ENCODE peak calls at places on chromosomes 7 and 10, in six cellular contexts. E is AG09319; X is left cardiac atrium; I is Panc1; J is retinal pigment epithelial cell; T is activated CD8-positive, alpha-beta T cell treated with anti-CD3 and anti-CD28 coated beads, Interleukin-2, amount 10 ng/mL, durations not matched to agents 7 days and 5 days. U is an unnamed sample.

GRCh38 chr7:148230341-148230740 is 360.2 kb upstream of the C7orf33 start:
- DNase-seq in E (no peak), X (peak), I (no peak), J (no peak), T (no peak), U (no peak)

GRCh38 chr10:71294856-71295255 is 24.2 kb upstream of the SLC29A3 start:
- DNase-seq in E (no peak), X (no peak), I (no peak), J (no peak), T (no peak), U (no peak)

GRCh38 chr10:47401210-47401609 is 17.1 kb upstream of the ZNF488 start:
- DNase-seq in E (no peak), X (no peak), I (no peak), J (no peak), T (no peak), U (no peak)

GRCh38 chr7:70477051-70478010 is 654.6 kb upstream of the GALNT17 start:
- DNase-seq in E (no peak), X (no peak), I (no peak), J (peak), T (no peak), U (no peak)

GRCh38 chr10:95451150-95451549 is 110.0 kb downstream of the SORBS1 start:
- DNase-seq in E (no peak), X (no peak), I (no peak), J (no peak), T (no peak), U (no peak)

GRCh38 chr7:141024668-141025067 is 9.9 kb upstream of the MRPS33 start:
- DNase-seq in E (no peak), X (no peak), I (no peak), J (no peak), T (no peak), U (no peak)

GRCh38 chr10:123556049-123556448 is 110.1 kb upstream of the GPR26 start:
- DNase-seq in E (no peak), X (no peak), I (no peak), J (no peak), T (no peak), U (no peak)

GRCh38 chr7:30743371-30744074 is 8.4 kb upstream of the INMT start:
- DNase-seq in E (no peak), X (peak), I (no peak), J (no peak), T (no peak), U (no peak)

GRCh38 chr10:76779163-76779820 is 858.3 kb downstream of the KCNMA1 start:
- DNase-seq in E (peak), X (no peak), I (no peak), J (peak), T (no peak), U (no peak)

GRCh38 chr7:97973206-97973658 is 16.8 kb downstream of the OCM2 start:
- DNase-seq in E (no peak), X (no peak), I (peak), J (no peak), T (no peak), U (no peak)

GRCh38 chr10:110747609-110748464 is 103.7 kb downstream of the RBM20 start:
- DNase-seq in E (no peak), X (no peak), I (no peak), J (no peak), T (no peak), U (no peak)

GRCh38 chr10:119342017-119342734 is 134.8 kb downstream of the GRK5 start:
- DNase-seq in E (no peak), X (peak), I (no peak), J (no peak), T (no peak), U (no peak)

GRCh38 chr10:97063271-97063982 is 122.3 kb downstream of the SLIT1 start:
- DNase-seq in E (no peak), X (no peak), I (no peak), J (no peak), T (no peak), U (no peak)

GRCh38 chr10:82922046-82922445 is 1047.1 kb downstream of the NRG3 start:
- DNase-seq in E (no peak), X (no peak), I (no peak), J (no peak), T (no peak), U (no peak)

GRCh38 chr10:33386926-33387325 is 52.5 kb upstream of the NRP1 start:
- DNase-seq in E (no peak), X (no peak), I (no peak), J (peak), T (no peak), U (no peak)

GRCh38 chr7:7694542-7694941 is 23.9 kb downstream of the RPA3 start:
- DNase-seq in E (no peak), X (no peak), I (no peak), J (no peak), T (no peak), U (no peak)

GRCh38 chr7:123846217-123846891 is 1.4 kb downstream of the HYAL4 start:
- DNase-seq in E (no peak), X (no peak), I (no peak), J (peak), T (no peak), U (no peak)

GRCh38 chr7:157944734-157945291 is 608.0 kb downstream of the DNAJB6 start:
- DNase-seq in E (no peak), X (no peak), I (no peak), J (no peak), T (no peak), U (no peak)

GRCh38 chr7:88233828-88234227 is 14.0 kb upstream of the SRI start:
- DNase-seq in E (no peak), X (no peak), I (no peak), J (no peak), T (no peak), U (no peak)

GRCh38 chr7:69932034-69932628 is 333.9 kb downstream of the AUTS2 start:
- DNase-seq in E (no peak), X (no peak), I (peak), J (no peak), T (no peak), U (no peak)

GRCh38 chr7:84446991-84447480 is 252.4 kb upstream of the SEMA3A start:
- DNase-seq in E (no peak), X (no peak), I (no peak), J (no peak), T (no peak), U (no peak)

GRCh38 chr7:99631311-99632109 is 14.8 kb downstream of the ZSCAN25 start:
- DNase-seq in E (no peak), X (no peak), I (no peak), J (no peak), T (peak), U (no peak)

GRCh38 chr10:26737730-26738129 is 40.2 kb downstream of the PDSS1 start:
- DNase-seq in E (no peak), X (no peak), I (no peak), J (peak), T (peak), U (no peak)

GRCh38 chr7:25250386-25250785 is 22.1 kb upstream of the NPVF start:
- DNase-seq in E (no peak), X (no peak), I (no peak), J (no peak), T (no peak), U (no peak)

GRCh38 chr7:98174334-98175259 is 36.6 kb upstream of the BHLHA15 start:
- DNase-seq in E (no peak), X (peak), I (no peak), J (no peak), T (no peak), U (no peak)

GRCh38 chr10:63365976-63366765 is 99.6 kb downstream of the JMJD1C start:
- DNase-seq in E (no peak), X (no peak), I (no peak), J (no peak), T (no peak), U (no peak)

GRCh38 chr10:13834581-13835286 is 248.0 kb downstream of the PRPF18 start:
- DNase-seq in E (no peak), X (peak), I (no peak), J (peak), T (no peak), U (no peak)

GRCh38 chr10:12214763-12215218 is 18.8 kb downstream of the CDC123 start:
- DNase-seq in E (peak), X (no peak), I (no peak), J (no peak), T (peak), U (no peak)

GRCh38 chr10:44177610-44178009 is 207.3 kb downstream of the CXCL12 start:
- DNase-seq in E (no peak), X (no peak), I (no peak), J (no peak), T (no peak), U (no peak)

GRCh38 chr7:77935652-77936348 is 137.2 kb downstream of the PHTF2 start:
- DNase-seq in E (no peak), X (no peak), I (no peak), J (no peak), T (no peak), U (no peak)

GRCh38 chr7:159042084-159042483 is 102.6 kb downstream of the VIPR2 start:
- DNase-seq in E (no peak), X (no peak), I (no peak), J (no peak), T (no peak), U (no peak)

GRCh38 chr7:22653981-22654380 is 73.0 kb upstream of the IL6 start:
- DNase-seq in E (no peak), X (no peak), I (no peak), J (no peak), T (no peak), U (no peak)